ENCODE peak calls at places on chromosome 12, in five cellular contexts. N, Y, F, W and M are unnamed samples.

GRCh38 chr12:16361142-16361783 is 13.8 kb downstream of the MGST1 start:
- DNase-seq in N (no peak), Y (no peak), F (no peak), W (no peak), M (no peak)

GRCh38 chr12:124508323-124509096 is 58.9 kb downstream of the NCOR2 start:
- DNase-seq in N (no peak), Y (no peak), F (no peak), W (no peak), M (peak)

GRCh38 chr12:120041386-120042231 is 52.6 kb downstream of the BICDL1 start:
- DNase-seq in N (no peak), Y (no peak), F (no peak), W (no peak), M (no peak)

GRCh38 chr12:19998968-19999792 is 369.2 kb upstream of the PDE3A start:
- DNase-seq in N (no peak), Y (no peak), F (no peak), W (no peak), M (no peak)

GRCh38 chr12:109591041-109591440 is 17.4 kb downstream of the MVK start:
- DNase-seq in N (no peak), Y (no peak), F (no peak), W (no peak), M (no peak)

GRCh38 chr12:6768385-6769002 is 2.3 kb downstream of the PTMS start:
- DNase-seq in N (no peak), Y (no peak), F (no peak), W (no peak), M (no peak)

GRCh38 chr12:53952871-53953734 is 1.6 kb upstream of the HOXC12 start:
- DNase-seq in N (no peak), Y (no peak), F (no peak), W (no peak), M (no peak)

GRCh38 chr12:110546339-110546738 is 36.8 kb downstream of the PPTC7 start:
- DNase-seq in N (no peak), Y (peak), F (no peak), W (no peak), M (no peak)

GRCh38 chr12:2654311-2654710 is 140.5 kb upstream of the FKBP4 start:
- DNase-seq in N (no peak), Y (no peak), F (peak), W (no peak), M (no peak)

GRCh38 chr12:13610280-13610679 is 371.1 kb downstream of the GRIN2B start:
- DNase-seq in N (no peak), Y (no peak), F (no peak), W (no peak), M (no peak)

GRCh38 chr12:109281452-109281851 is 27.6 kb downstream of the FOXN4 start:
- DNase-seq in N (no peak), Y (no peak), F (no peak), W (no peak), M (no peak)

GRCh38 chr12:5012337-5012736 is 31.3 kb upstream of the KCNA5 start:
- DNase-seq in N (no peak), Y (no peak), F (no peak), W (no peak), M (no peak)

GRCh38 chr12:46942579-46942978 is 116.8 kb upstream of the SLC38A4 start:
- DNase-seq in N (no peak), Y (no peak), F (no peak), W (no peak), M (no peak)

GRCh38 chr12:66688836-66689439 is 10.1 kb upstream of the GRIP1 start:
- DNase-seq in N (peak), Y (peak), F (no peak), W (peak), M (peak)

GRCh38 chr12:123075092-123075491 is 75.8 kb downstream of the PITPNM2 start:
- DNase-seq in N (no peak), Y (no peak), F (no peak), W (no peak), M (no peak)

GRCh38 chr12:22740656-22741350 is 115.8 kb downstream of the ETNK1 start:
- DNase-seq in N (no peak), Y (no peak), F (no peak), W (no peak), M (no peak)

GRCh38 chr12:117045175-117045997 is 53.8 kb downstream of the TESC start:
- DNase-seq in N (no peak), Y (no peak), F (no peak), W (no peak), M (no peak)

GRCh38 chr12:123602651-123603195 is 824 bp downstream of the DDX55 start:
- DNase-seq in N (peak), Y (peak), F (no peak), W (no peak), M (peak)

GRCh38 chr12:58803893-58804292 is 116.4 kb downstream of the LRIG3 start:
- DNase-seq in N (no peak), Y (peak), F (no peak), W (no peak), M (no peak)

GRCh38 chr12:58801986-58802385 is 118.3 kb downstream of the LRIG3 start:
- DNase-seq in N (no peak), Y (no peak), F (no peak), W (no peak), M (no peak)

GRCh38 chr12:58809064-58809607 is 111.2 kb downstream of the LRIG3 start:
- DNase-seq in N (no peak), Y (no peak), F (no peak), W (no peak), M (no peak)

GRCh38 chr12:58804749-58805148 is 115.6 kb downstream of the LRIG3 start:
- DNase-seq in N (no peak), Y (no peak), F (no peak), W (no peak), M (no peak)
- TF ChIP-seq CTCF in N (peak), Y (peak), F (peak), W (peak), M (peak)

GRCh38 chr12:106094304-106094703 is 44.5 kb downstream of the NUAK1 start:
- DNase-seq in N (no peak), Y (no peak), F (no peak), W (no peak), M (no peak)

GRCh38 chr12:106090586-106091411 is 48.0 kb downstream of the NUAK1 start:
- DNase-seq in N (no peak), Y (no peak), F (no peak), W (no peak), M (no peak)

GRCh38 chr12:106091421-106091820 is 47.3 kb downstream of the NUAK1 start:
- DNase-seq in N (no peak), Y (no peak), F (no peak), W (no peak), M (no peak)

GRCh38 chr12:106096376-106096775 is 42.4 kb downstream of the NUAK1 start:
- DNase-seq in N (peak), Y (no peak), F (no peak), W (no peak), M (no peak)

DNA sequence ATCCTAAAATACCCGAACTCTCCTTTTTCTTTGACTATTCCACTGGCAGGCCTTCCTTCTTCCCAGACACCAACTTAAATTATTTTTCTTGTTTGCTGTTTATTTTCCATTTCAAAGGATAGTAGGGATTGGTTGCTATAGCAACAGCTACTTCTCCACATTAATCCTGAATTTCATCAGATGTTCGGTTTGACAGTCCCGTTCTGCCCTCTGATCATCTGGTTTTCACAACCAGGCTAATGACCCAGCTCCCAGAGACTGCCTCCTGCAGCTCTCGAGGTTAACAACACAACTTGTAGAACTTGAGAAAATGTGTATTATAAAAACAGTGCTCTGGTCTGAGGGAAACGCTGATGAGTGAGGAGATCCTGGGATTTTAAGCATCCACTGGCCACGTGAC is 45.5 kb downstream of the NUAK1 start:
- DNase-seq in N (no peak), Y (no peak), F (no peak), W (no peak), M (no peak)
- TF ChIP-seq CTCF in N (no peak), Y (no peak), F (no peak), W (no peak), M (no peak)

GRCh38 chr12:946212-946611 is 3.3 kb downstream of the RAD52 start:
- DNase-seq in N (no peak), Y (peak), F (no peak), W (no peak), M (no peak)
- TF ChIP-seq CTCF in N (no peak), Y (no peak), F (no peak), W (no peak), M (no peak)

DNA sequence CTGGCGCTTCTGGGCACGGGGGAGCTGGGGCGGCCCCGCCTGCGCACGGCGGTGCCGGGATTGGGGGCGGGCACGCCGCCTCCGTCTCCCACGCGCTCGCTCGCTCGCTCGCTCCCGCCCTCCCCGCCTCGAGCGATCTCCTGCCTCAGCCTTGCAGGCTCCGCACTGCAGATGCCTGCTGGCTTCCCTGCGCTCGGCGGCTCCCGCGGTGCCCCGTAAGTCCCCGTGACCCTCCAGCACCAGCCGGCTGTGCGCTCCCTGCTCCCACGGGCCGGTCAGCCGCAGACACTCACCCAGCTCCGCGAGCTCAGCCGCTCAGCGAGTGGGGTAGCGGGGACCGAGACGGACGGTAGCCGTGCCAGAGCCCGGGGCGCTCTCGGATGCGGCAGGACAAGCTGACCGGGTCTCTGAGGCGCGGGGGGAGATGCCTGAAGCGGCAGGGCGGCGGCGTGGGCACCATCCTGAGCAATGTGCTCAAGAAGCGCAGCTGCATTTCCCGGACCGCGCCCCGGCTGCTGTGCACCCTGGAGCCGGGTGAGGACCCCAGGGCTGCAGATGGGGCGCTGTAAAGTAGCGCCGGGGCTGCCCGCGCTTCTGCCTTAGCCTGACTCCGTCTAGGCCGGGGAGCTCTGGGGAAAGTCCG is at the start of gene TBC1D30:
- DNase-seq in N (no peak), Y (peak), F (peak), W (peak), M (peak)
- TF ChIP-seq CTCF in N (no peak), Y (no peak), F (no peak), W (no peak), M (no peak)

GRCh38 chr12:93215290-93215678 is 162.4 kb upstream of the NUDT4 start:
- DNase-seq in N (no peak), Y (no peak), F (no peak), W (no peak), M (no peak)

GRCh38 chr12:93225094-93225493 is 152.6 kb upstream of the NUDT4 start:
- DNase-seq in N (no peak), Y (no peak), F (no peak), W (no peak), M (no peak)

GRCh38 chr12:93223440-93224426 is 154.0 kb upstream of the NUDT4 start:
- DNase-seq in N (no peak), Y (peak), F (no peak), W (no peak), M (no peak)

GRCh38 chr12:93221841-93222240 is 155.9 kb upstream of the NUDT4 start:
- DNase-seq in N (no peak), Y (no peak), F (no peak), W (no peak), M (no peak)

DNA sequence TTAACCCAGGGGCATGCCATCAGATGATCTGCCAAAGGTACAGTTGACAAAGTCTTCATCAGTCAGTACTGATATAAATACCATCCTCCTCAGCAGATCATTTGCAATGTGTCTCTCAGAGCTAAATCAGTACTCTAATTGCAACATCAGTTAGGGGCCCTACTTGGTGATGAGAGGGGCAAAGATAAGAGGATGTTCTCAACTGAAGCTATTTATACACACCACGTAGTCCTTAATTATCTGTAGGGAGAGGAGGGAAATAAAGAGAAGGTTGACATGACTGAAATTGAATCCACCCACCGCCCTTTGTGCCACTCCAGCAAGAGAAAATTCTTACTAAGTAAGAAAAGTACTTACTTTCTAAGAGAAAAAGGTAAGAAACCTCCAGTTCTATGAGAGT is 157.8 kb upstream of the NUDT4 start:
- DNase-seq in N (no peak), Y (peak), F (no peak), W (no peak), M (no peak)
- TF ChIP-seq CTCF in N (no peak), Y (no peak), F (no peak), W (no peak), M (no peak)

GRCh38 chr12:10364839-10365681 is 24.8 kb downstream of the KLRK1 start:
- DNase-seq in N (peak), Y (peak), F (no peak), W (peak), M (peak)

GRCh38 chr12:10365716-10366433 is 24.0 kb downstream of the KLRK1 start:
- DNase-seq in N (no peak), Y (peak), F (no peak), W (no peak), M (no peak)

GRCh38 chr12:10363922-10364838 is 25.7 kb downstream of the KLRK1 start:
- DNase-seq in N (peak), Y (peak), F (no peak), W (peak), M (peak)

GRCh38 chr12:10368206-10369171 is 21.4 kb downstream of the KLRK1 start:
- DNase-seq in N (no peak), Y (no peak), F (no peak), W (no peak), M (no peak)

GRCh38 chr12:10366875-10367274 is 23.0 kb downstream of the KLRK1 start:
- DNase-seq in N (no peak), Y (peak), F (no peak), W (no peak), M (no peak)
- TF ChIP-seq CTCF in N (peak), Y (peak), F (peak), W (peak), M (no peak)